ENCODE peak calls at places on chromosomes 3 and 15, in five cellular contexts. One of them, this sample, is unnamed.

GRCh38 chr15:89714775-89715174 is 24.2 kb downstream of the WDR93 start:
- DNase-seq in Peyer's patch: no peak
- DNase-seq in A549: no peak
- DNase-seq in right lobe of liver: no peak
- DNase-seq in GM12878: no peak
- DNase-seq in this sample: no peak

GRCh38 chr15:68697711-68698690 is 119.2 kb downstream of the CORO2B start:
- DNase-seq in Peyer's patch: no peak
- DNase-seq in A549: no peak
- DNase-seq in right lobe of liver: no peak
- DNase-seq in GM12878: no peak
- DNase-seq in this sample: no peak

GRCh38 chr3:60090536-60090935 is 1040.7 kb upstream of the CFAP20DC start:
- DNase-seq in Peyer's patch: no peak
- DNase-seq in A549: no peak
- DNase-seq in right lobe of liver: no peak
- DNase-seq in GM12878: no peak
- DNase-seq in this sample: no peak

GRCh38 chr3:170746175-170746942 is 123.6 kb downstream of the RPL22L1 start:
- DNase-seq in Peyer's patch: no peak
- DNase-seq in A549: no peak
- DNase-seq in right lobe of liver: no peak
- DNase-seq in GM12878: no peak
- DNase-seq in this sample: no peak

GRCh38 chr3:88460369-88460768 is 310.6 kb downstream of the C3orf38 start:
- DNase-seq in Peyer's patch: no peak
- DNase-seq in A549: no peak
- DNase-seq in right lobe of liver: no peak
- DNase-seq in GM12878: no peak
- DNase-seq in this sample: no peak

GRCh38 chr3:78887608-78888011 is 880.2 kb downstream of the ROBO1 start:
- DNase-seq in Peyer's patch: no peak
- DNase-seq in A549: no peak
- DNase-seq in right lobe of liver: no peak
- DNase-seq in GM12878: peak; percentile 34
- DNase-seq in this sample: no peak

GRCh38 chr3:39668420-39668819 is 141.0 kb upstream of the MYRIP start:
- DNase-seq in Peyer's patch: no peak
- DNase-seq in A549: peak; percentile 58
- DNase-seq in right lobe of liver: no peak
- DNase-seq in GM12878: no peak
- DNase-seq in this sample: no peak

GRCh38 chr15:70995383-70995965 is 102.8 kb downstream of the LRRC49 start:
- DNase-seq in Peyer's patch: no peak
- DNase-seq in A549: no peak
- DNase-seq in right lobe of liver: no peak
- DNase-seq in GM12878: no peak
- DNase-seq in this sample: no peak

GRCh38 chr3:73473578-73474448 is 150.9 kb downstream of the PDZRN3 start:
- DNase-seq in Peyer's patch: no peak
- DNase-seq in A549: no peak
- DNase-seq in right lobe of liver: no peak
- DNase-seq in GM12878: no peak
- DNase-seq in this sample: no peak

GRCh38 chr15:65916664-65917406 is 47.5 kb downstream of the RAB11A start:
- DNase-seq in Peyer's patch: no peak
- DNase-seq in A549: peak; percentile 76
- DNase-seq in right lobe of liver: peak; percentile 69
- DNase-seq in GM12878: peak; percentile 84
- DNase-seq in this sample: peak; percentile 49

GRCh38 chr15:88331291-88331690 is 74.8 kb upstream of the NTRK3 start:
- DNase-seq in Peyer's patch: no peak
- DNase-seq in A549: peak; percentile 80
- DNase-seq in right lobe of liver: no peak
- DNase-seq in GM12878: no peak
- DNase-seq in this sample: no peak

GRCh38 chr3:31755911-31756658 is 223.4 kb downstream of the STT3B start:
- DNase-seq in Peyer's patch: no peak
- DNase-seq in A549: no peak
- DNase-seq in right lobe of liver: no peak
- DNase-seq in GM12878: no peak
- DNase-seq in this sample: no peak

GRCh38 chr15:70268698-70269251 is 171.1 kb upstream of the TLE3 start:
- DNase-seq in Peyer's patch: no peak
- DNase-seq in A549: no peak
- DNase-seq in right lobe of liver: peak; percentile 43
- DNase-seq in GM12878: no peak
- DNase-seq in this sample: no peak

GRCh38 chr15:57143511-57144078 is 225.2 kb downstream of the TCF12 start:
- DNase-seq in Peyer's patch: no peak
- DNase-seq in A549: no peak
- DNase-seq in right lobe of liver: no peak
- DNase-seq in GM12878: no peak
- DNase-seq in this sample: no peak

GRCh38 chr3:171528102-171528501 is 67.9 kb upstream of the TNIK start:
- DNase-seq in Peyer's patch: no peak
- DNase-seq in A549: no peak
- DNase-seq in right lobe of liver: no peak
- DNase-seq in GM12878: no peak
- DNase-seq in this sample: no peak

GRCh38 chr3:138947303-138948121 is 495 bp downstream of the FOXL2NB start:
- DNase-seq in Peyer's patch: no peak
- DNase-seq in A549: no peak
- DNase-seq in right lobe of liver: no peak
- DNase-seq in GM12878: no peak
- DNase-seq in this sample: no peak

GRCh38 chr3:9777695-9778023 is 7.9 kb upstream of the CAMK1 start:
- DNase-seq in Peyer's patch: no peak
- DNase-seq in A549: no peak
- DNase-seq in right lobe of liver: no peak
- DNase-seq in GM12878: no peak
- DNase-seq in this sample: no peak

GRCh38 chr3:29331830-29332637 is 51.2 kb downstream of the RBMS3 start:
- DNase-seq in Peyer's patch: no peak
- DNase-seq in A549: peak; percentile 31
- DNase-seq in right lobe of liver: no peak
- DNase-seq in GM12878: no peak
- DNase-seq in this sample: no peak

GRCh38 chr3:132788299-132788698 is 66.1 kb upstream of the NPHP3 start:
- DNase-seq in Peyer's patch: no peak
- DNase-seq in A549: no peak
- DNase-seq in right lobe of liver: no peak
- DNase-seq in GM12878: no peak
- DNase-seq in this sample: no peak

GRCh38 chr3:41572092-41572491 is 372.8 kb downstream of the CTNNB1 start:
- DNase-seq in Peyer's patch: no peak
- DNase-seq in A549: no peak
- DNase-seq in right lobe of liver: no peak
- DNase-seq in GM12878: no peak
- DNase-seq in this sample: no peak

GRCh38 chr3:30610702-30611410 is 4.5 kb downstream of the TGFBR2 start:
- DNase-seq in Peyer's patch: no peak
- DNase-seq in A549: no peak
- DNase-seq in right lobe of liver: no peak
- DNase-seq in GM12878: no peak
- DNase-seq in this sample: no peak

GRCh38 chr3:31462050-31462569 is 70.6 kb upstream of the STT3B start:
- DNase-seq in Peyer's patch: no peak
- DNase-seq in A549: no peak
- DNase-seq in right lobe of liver: no peak
- DNase-seq in GM12878: peak; percentile 64
- DNase-seq in this sample: no peak

GRCh38 chr3:29746163-29746562 is 465.3 kb downstream of the RBMS3 start:
- DNase-seq in Peyer's patch: no peak
- DNase-seq in A549: no peak
- DNase-seq in right lobe of liver: no peak
- DNase-seq in GM12878: no peak
- DNase-seq in this sample: no peak

GRCh38 chr15:56532766-56533455 is 68.0 kb upstream of the MNS1 start:
- DNase-seq in Peyer's patch: no peak
- DNase-seq in A549: no peak
- DNase-seq in right lobe of liver: no peak
- DNase-seq in GM12878: no peak
- DNase-seq in this sample: no peak

GRCh38 chr15:100926971-100927756 is 8.0 kb downstream of the LRRK1 start:
- DNase-seq in Peyer's patch: no peak
- DNase-seq in A549: no peak
- DNase-seq in right lobe of liver: no peak
- DNase-seq in GM12878: no peak
- DNase-seq in this sample: no peak

GRCh38 chr3:8839607-8840325 is 70.4 kb upstream of the OXTR start:
- DNase-seq in Peyer's patch: no peak
- DNase-seq in A549: peak; percentile 26
- DNase-seq in right lobe of liver: no peak
- DNase-seq in GM12878: no peak
- DNase-seq in this sample: no peak

GRCh38 chr15:66830358-66830757 is 128.3 kb downstream of the SMAD6 start:
- DNase-seq in Peyer's patch: no peak
- DNase-seq in A549: peak; percentile 32
- DNase-seq in right lobe of liver: no peak
- DNase-seq in GM12878: no peak
- DNase-seq in this sample: no peak

GRCh38 chr3:12708584-12709192 is 44.8 kb upstream of the RAF1 start:
- DNase-seq in Peyer's patch: no peak
- DNase-seq in A549: no peak
- DNase-seq in right lobe of liver: no peak
- DNase-seq in GM12878: no peak
- DNase-seq in this sample: no peak

GRCh38 chr3:77042892-77043291 is 3.0 kb downstream of the ROBO2 start:
- DNase-seq in Peyer's patch: no peak
- DNase-seq in A549: no peak
- DNase-seq in right lobe of liver: no peak
- DNase-seq in GM12878: no peak
- DNase-seq in this sample: no peak

GRCh38 chr3:108035751-108036150 is 55.1 kb downstream of the CD47 start:
- DNase-seq in Peyer's patch: no peak
- DNase-seq in A549: no peak
- DNase-seq in right lobe of liver: no peak
- DNase-seq in GM12878: no peak
- DNase-seq in this sample: no peak

GRCh38 chr3:171320721-171321120 is 139.5 kb downstream of the TNIK start:
- DNase-seq in Peyer's patch: no peak
- DNase-seq in A549: no peak
- DNase-seq in right lobe of liver: no peak
- DNase-seq in GM12878: no peak
- DNase-seq in this sample: no peak

GRCh38 chr3:66423791-66424190 is 77.0 kb downstream of the LRIG1 start:
- DNase-seq in Peyer's patch: no peak
- DNase-seq in A549: no peak
- DNase-seq in right lobe of liver: no peak
- DNase-seq in GM12878: no peak
- DNase-seq in this sample: no peak

DNA sequence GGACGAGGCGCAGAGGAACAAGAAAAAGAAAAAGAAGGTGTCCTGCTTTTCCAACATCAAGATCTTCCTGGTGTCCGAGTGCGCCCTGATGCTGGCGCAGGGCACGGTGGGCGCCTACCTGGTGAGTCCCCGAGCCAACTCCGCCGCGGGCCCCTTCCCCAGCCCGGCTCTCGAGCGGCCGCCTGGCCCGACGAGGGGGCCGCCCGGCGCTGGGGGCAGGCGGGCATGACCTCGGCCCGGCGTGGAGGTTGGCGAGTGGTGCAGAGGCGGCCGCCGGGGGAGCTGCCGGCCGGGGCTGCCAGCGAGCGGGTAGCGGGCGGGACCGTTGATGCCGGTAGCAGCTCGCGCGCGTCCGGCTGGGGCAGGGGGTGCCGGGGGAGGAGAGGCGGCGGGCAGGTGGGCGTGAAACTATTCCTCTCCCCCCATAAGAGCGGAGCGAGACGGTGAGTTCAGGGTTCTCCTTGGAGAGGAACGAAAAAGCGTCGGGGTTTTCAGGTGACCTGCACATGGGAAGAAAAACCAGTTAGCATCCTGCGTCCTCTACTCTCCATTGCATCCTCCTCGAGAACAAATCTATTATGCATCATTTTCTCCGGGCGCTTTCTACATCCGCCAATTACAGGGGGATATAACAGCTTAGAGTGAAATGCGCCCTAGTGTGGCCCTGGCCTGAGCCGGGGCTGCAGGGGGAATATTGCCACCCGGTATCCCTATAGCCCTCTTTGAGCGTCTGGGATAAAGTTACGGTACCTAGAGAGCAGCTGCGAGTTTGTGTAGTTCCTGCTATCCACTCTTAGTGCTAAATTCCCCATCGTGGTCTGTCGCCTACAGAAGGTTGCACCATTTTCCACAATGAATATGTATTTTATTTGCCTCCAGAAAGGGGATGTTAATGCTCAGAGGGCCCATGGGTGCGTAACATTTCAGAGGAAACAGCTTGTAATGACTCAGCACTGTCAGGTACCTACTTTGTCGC is 748 bp downstream of the SLCO3A1 start:
- DNase-seq in Peyer's patch: peak; percentile 58
- DNase-seq in A549: peak; percentile 48
- DNase-seq in right lobe of liver: peak; percentile 65
- DNase-seq in GM12878: no peak
- DNase-seq in this sample: peak; percentile 35
- TF ChIP-seq CTCF in Peyer's patch: no peak
- TF ChIP-seq CTCF in A549: no peak
- TF ChIP-seq CTCF in right lobe of liver: no peak
- TF ChIP-seq CTCF in GM12878: no peak
- TF ChIP-seq CTCF in this sample: no peak

GRCh38 chr3:127865941-127866340 is 43.6 kb upstream of the MGLL start:
- DNase-seq in Peyer's patch: no peak
- DNase-seq in A549: peak; percentile 26
- DNase-seq in right lobe of liver: no peak
- DNase-seq in GM12878: no peak
- DNase-seq in this sample: no peak
- TF ChIP-seq CTCF in Peyer's patch: no peak
- TF ChIP-seq CTCF in A549: no peak
- TF ChIP-seq CTCF in right lobe of liver: no peak
- TF ChIP-seq CTCF in GM12878: no peak
- TF ChIP-seq CTCF in this sample: no peak

DNA sequence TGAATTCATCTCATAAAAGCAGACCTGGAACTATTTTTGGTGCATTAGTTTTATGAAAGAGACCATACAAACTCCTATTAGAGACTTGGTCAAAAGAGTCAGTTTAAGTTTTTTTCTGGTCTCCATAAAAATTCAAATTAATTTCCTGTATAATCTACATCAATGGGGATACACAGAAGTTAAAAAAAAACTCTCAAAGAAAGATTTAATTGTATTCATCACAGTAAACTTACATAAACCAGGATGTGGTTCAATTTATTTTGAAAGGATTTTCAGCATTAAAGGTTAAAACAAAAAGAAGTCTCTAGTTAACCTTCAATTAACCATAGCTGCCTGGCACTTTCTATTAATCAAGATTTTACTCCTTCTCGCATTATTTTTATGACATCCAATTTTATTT is 530.3 kb upstream of the KCNMB2 start:
- DNase-seq in Peyer's patch: no peak
- DNase-seq in A549: no peak
- DNase-seq in right lobe of liver: no peak
- DNase-seq in GM12878: no peak
- DNase-seq in this sample: no peak
- TF ChIP-seq CTCF in Peyer's patch: no peak
- TF ChIP-seq CTCF in A549: no peak
- TF ChIP-seq CTCF in right lobe of liver: no peak
- TF ChIP-seq CTCF in GM12878: no peak
- TF ChIP-seq CTCF in this sample: no peak

GRCh38 chr3:2921903-2922302 is 188.3 kb downstream of the IL5RA start:
- DNase-seq in Peyer's patch: no peak
- DNase-seq in A549: peak; percentile 24
- DNase-seq in right lobe of liver: no peak
- DNase-seq in GM12878: peak; percentile 24
- DNase-seq in this sample: no peak
- TF ChIP-seq CTCF in Peyer's patch: no peak
- TF ChIP-seq CTCF in A549: peak; percentile 40
- TF ChIP-seq CTCF in right lobe of liver: peak; percentile 58
- TF ChIP-seq CTCF in GM12878: peak; percentile 64
- TF ChIP-seq CTCF in this sample: peak; percentile 20

GRCh38 chr15:31302778-31303433 is 23.7 kb upstream of the KLF13 start:
- DNase-seq in Peyer's patch: no peak
- DNase-seq in A549: no peak
- DNase-seq in right lobe of liver: no peak
- DNase-seq in GM12878: no peak
- DNase-seq in this sample: peak; percentile 24
- TF ChIP-seq CTCF in Peyer's patch: no peak
- TF ChIP-seq CTCF in A549: no peak
- TF ChIP-seq CTCF in right lobe of liver: peak; percentile 35
- TF ChIP-seq CTCF in GM12878: peak; percentile 19
- TF ChIP-seq CTCF in this sample: no peak

This sample was measured in lung.